ENCODE peak calls at places on chromosomes 6 and 20, in four cellular contexts. U, H, X and I are unnamed samples.

GRCh38 chr6:22001336-22002027 is 295.4 kb downstream of the PRL start:
- DNase-seq in U (no peak), H (peak), X (no peak), I (no peak)

GRCh38 chr6:7410801-7411200 is 21.2 kb downstream of the RIOK1 start:
- DNase-seq in U (no peak), H (no peak), X (no peak), I (no peak)

GRCh38 chr6:137160763-137161162 is 12.7 kb downstream of the IL22RA2 start:
- DNase-seq in U (peak), H (peak), X (peak), I (peak)

GRCh38 chr20:50193169-50193850 is 2.7 kb downstream of the CEBPB start:
- DNase-seq in U (peak), H (peak), X (peak), I (peak)

GRCh38 chr6:167569041-167569805 is 244.3 kb downstream of the TTLL2 start:
- DNase-seq in U (no peak), H (no peak), X (no peak), I (no peak)

GRCh38 chr6:169619650-169620049 is 82.2 kb downstream of the WDR27 start:
- DNase-seq in U (peak), H (peak), X (peak), I (peak)

GRCh38 chr6:147282566-147282959 is 78.3 kb downstream of the STXBP5 start:
- DNase-seq in U (no peak), H (no peak), X (no peak), I (no peak)

GRCh38 chr6:9540126-9540525 is 874.7 kb downstream of the TFAP2A start:
- DNase-seq in U (peak), H (no peak), X (peak), I (no peak)

GRCh38 chr6:11987390-11987789 is 24.7 kb upstream of the HIVEP1 start:
- DNase-seq in U (no peak), H (no peak), X (peak), I (no peak)

GRCh38 chr20:47027456-47027855 is 132.8 kb downstream of the EYA2 start:
- DNase-seq in U (no peak), H (no peak), X (no peak), I (no peak)

GRCh38 chr20:37987602-37988290 is 45.5 kb downstream of the TTI1 start:
- DNase-seq in U (no peak), H (peak), X (no peak), I (no peak)

GRCh38 chr20:58228484-58229197 is at the start of gene ANKRD60:
- DNase-seq in U (peak), H (no peak), X (peak), I (no peak)

GRCh38 chr20:59082077-59082740 is 39.6 kb upstream of the PRELID3B start:
- DNase-seq in U (no peak), H (peak), X (peak), I (peak)